ENCODE peak calls at places on chromosome 20, in nine cellular contexts. One of them, this sample, is unnamed.

GRCh38 chr20:1169224-1169623 is 15.6 kb downstream of the TMEM74B start:
- DNase-seq in Caki2: no peak
- DNase-seq in T-helper 2 cell: no peak
- DNase-seq in progenitor cell of endocrine pancreas: no peak
- DNase-seq in pancreas: no peak
- DNase-seq in GM03348: no peak
- DNase-seq in HFF-Myc: no peak
- DNase-seq in NCI-H345: no peak
- DNase-seq in CD8-positive, alpha-beta memory T cell: no peak
- DNase-seq in this sample: no peak

GRCh38 chr20:10568032-10568431 is 105.8 kb downstream of the JAG1 start:
- DNase-seq in CD8-positive, alpha-beta memory T cell: no peak
- DNase-seq in NCI-H345: peak; percentile 17
- DNase-seq in GM03348: no peak
- DNase-seq in Caki2: peak; percentile 69
- DNase-seq in pancreas: no peak
- DNase-seq in HFF-Myc: no peak
- DNase-seq in T-helper 2 cell: peak; percentile 80
- DNase-seq in progenitor cell of endocrine pancreas: no peak
- DNase-seq in this sample: no peak

GRCh38 chr20:45290677-45291355 is 15.8 kb upstream of the RBPJL start:
- DNase-seq in HFF-Myc: no peak
- DNase-seq in GM03348: peak; percentile 91
- DNase-seq in T-helper 2 cell: peak; percentile 61
- DNase-seq in progenitor cell of endocrine pancreas: peak; percentile 70
- DNase-seq in Caki2: peak; percentile 79
- DNase-seq in CD8-positive, alpha-beta memory T cell: peak; percentile 39
- DNase-seq in NCI-H345: peak; percentile 78
- DNase-seq in pancreas: peak; percentile 89
- DNase-seq in this sample: peak; percentile 82

GRCh38 chr20:54144847-54145246 is 28.9 kb downstream of the CYP24A1 start:
- DNase-seq in HFF-Myc: no peak
- DNase-seq in pancreas: no peak
- DNase-seq in Caki2: no peak
- DNase-seq in progenitor cell of endocrine pancreas: no peak
- DNase-seq in NCI-H345: no peak
- DNase-seq in GM03348: no peak
- DNase-seq in T-helper 2 cell: no peak
- DNase-seq in CD8-positive, alpha-beta memory T cell: no peak
- DNase-seq in this sample: no peak

GRCh38 chr20:62258499-62259293 is 20.4 kb downstream of the OSBPL2 start:
- DNase-seq in GM03348: peak; percentile 91
- DNase-seq in HFF-Myc: no peak
- DNase-seq in Caki2: no peak
- DNase-seq in CD8-positive, alpha-beta memory T cell: no peak
- DNase-seq in pancreas: no peak
- DNase-seq in progenitor cell of endocrine pancreas: no peak
- DNase-seq in T-helper 2 cell: no peak
- DNase-seq in NCI-H345: no peak
- DNase-seq in this sample: no peak

GRCh38 chr20:9442858-9443257 is 71.5 kb upstream of the LAMP5 start:
- DNase-seq in T-helper 2 cell: peak; percentile 42
- DNase-seq in pancreas: no peak
- DNase-seq in Caki2: no peak
- DNase-seq in progenitor cell of endocrine pancreas: no peak
- DNase-seq in CD8-positive, alpha-beta memory T cell: no peak
- DNase-seq in HFF-Myc: no peak
- DNase-seq in NCI-H345: no peak
- DNase-seq in GM03348: no peak
- DNase-seq in this sample: no peak

GRCh38 chr20:15638781-15639180 is 934.5 kb downstream of the KIF16B start:
- DNase-seq in GM03348: no peak
- DNase-seq in HFF-Myc: no peak
- DNase-seq in Caki2: no peak
- DNase-seq in CD8-positive, alpha-beta memory T cell: no peak
- DNase-seq in progenitor cell of endocrine pancreas: no peak
- DNase-seq in NCI-H345: no peak
- DNase-seq in T-helper 2 cell: no peak
- DNase-seq in pancreas: no peak
- DNase-seq in this sample: no peak

GRCh38 chr20:13336308-13337089 is 115.4 kb downstream of the ISM1 start:
- DNase-seq in CD8-positive, alpha-beta memory T cell: no peak
- DNase-seq in Caki2: peak; percentile 97
- DNase-seq in GM03348: no peak
- DNase-seq in pancreas: no peak
- DNase-seq in HFF-Myc: no peak
- DNase-seq in NCI-H345: no peak
- DNase-seq in progenitor cell of endocrine pancreas: no peak
- DNase-seq in T-helper 2 cell: no peak
- DNase-seq in this sample: no peak

GRCh38 chr20:64000906-64001305 is 20.0 kb downstream of the PRPF6 start:
- DNase-seq in GM03348: no peak
- DNase-seq in T-helper 2 cell: no peak
- DNase-seq in HFF-Myc: no peak
- DNase-seq in Caki2: no peak
- DNase-seq in NCI-H345: no peak
- DNase-seq in pancreas: no peak
- DNase-seq in CD8-positive, alpha-beta memory T cell: no peak
- DNase-seq in progenitor cell of endocrine pancreas: no peak
- DNase-seq in this sample: no peak

GRCh38 chr20:35626386-35627001 is 10.9 kb downstream of the SPAG4 start:
- DNase-seq in CD8-positive, alpha-beta memory T cell: no peak
- DNase-seq in pancreas: no peak
- DNase-seq in progenitor cell of endocrine pancreas: no peak
- DNase-seq in GM03348: no peak
- DNase-seq in NCI-H345: no peak
- DNase-seq in HFF-Myc: no peak
- DNase-seq in T-helper 2 cell: no peak
- DNase-seq in Caki2: no peak
- DNase-seq in this sample: no peak

GRCh38 chr20:36585410-36586125 is 12.2 kb downstream of the TGIF2 start:
- DNase-seq in HFF-Myc: no peak
- DNase-seq in Caki2: peak; percentile 58
- DNase-seq in T-helper 2 cell: no peak
- DNase-seq in NCI-H345: peak; percentile 95
- DNase-seq in pancreas: no peak
- DNase-seq in CD8-positive, alpha-beta memory T cell: no peak
- DNase-seq in progenitor cell of endocrine pancreas: no peak
- DNase-seq in GM03348: peak; percentile 44
- DNase-seq in this sample: no peak

GRCh38 chr20:25279403-25279802 is 31.5 kb downstream of the PYGB start:
- DNase-seq in HFF-Myc: no peak
- DNase-seq in NCI-H345: no peak
- DNase-seq in pancreas: peak; percentile 6
- DNase-seq in Caki2: no peak
- DNase-seq in progenitor cell of endocrine pancreas: no peak
- DNase-seq in GM03348: no peak
- DNase-seq in T-helper 2 cell: no peak
- DNase-seq in CD8-positive, alpha-beta memory T cell: no peak
- DNase-seq in this sample: no peak

GRCh38 chr20:16709017-16709416 is 20.8 kb upstream of the SNRPB2 start:
- DNase-seq in pancreas: no peak
- DNase-seq in NCI-H345: no peak
- DNase-seq in GM03348: no peak
- DNase-seq in T-helper 2 cell: peak; percentile 89
- DNase-seq in HFF-Myc: no peak
- DNase-seq in progenitor cell of endocrine pancreas: no peak
- DNase-seq in Caki2: no peak
- DNase-seq in CD8-positive, alpha-beta memory T cell: peak; percentile 48
- DNase-seq in this sample: no peak

GRCh38 chr20:62953839-62954703 is 1.6 kb downstream of the SLC17A9 start:
- DNase-seq in T-helper 2 cell: peak; percentile 82
- DNase-seq in HFF-Myc: peak; percentile 19
- DNase-seq in Caki2: no peak
- DNase-seq in GM03348: peak; percentile 91
- DNase-seq in CD8-positive, alpha-beta memory T cell: peak; percentile 85
- DNase-seq in pancreas: no peak
- DNase-seq in NCI-H345: peak; percentile 85
- DNase-seq in progenitor cell of endocrine pancreas: peak; percentile 49
- DNase-seq in this sample: no peak

GRCh38 chr20:31842471-31843157 is 2.8 kb downstream of the FOXS1 start:
- DNase-seq in pancreas: no peak
- DNase-seq in HFF-Myc: no peak
- DNase-seq in NCI-H345: no peak
- DNase-seq in Caki2: no peak
- DNase-seq in GM03348: peak; percentile 82
- DNase-seq in T-helper 2 cell: no peak
- DNase-seq in progenitor cell of endocrine pancreas: no peak
- DNase-seq in CD8-positive, alpha-beta memory T cell: no peak
- DNase-seq in this sample: no peak

GRCh38 chr20:62045529-62046277 is 20.0 kb downstream of the TAF4 start:
- DNase-seq in GM03348: no peak
- DNase-seq in progenitor cell of endocrine pancreas: no peak
- DNase-seq in HFF-Myc: no peak
- DNase-seq in T-helper 2 cell: no peak
- DNase-seq in pancreas: no peak
- DNase-seq in CD8-positive, alpha-beta memory T cell: no peak
- DNase-seq in Caki2: no peak
- DNase-seq in NCI-H345: no peak
- DNase-seq in this sample: no peak

GRCh38 chr20:12171927-12172581 is 254.4 kb downstream of the BTBD3 start:
- DNase-seq in HFF-Myc: no peak
- DNase-seq in pancreas: no peak
- DNase-seq in Caki2: peak; percentile 30
- DNase-seq in T-helper 2 cell: no peak
- DNase-seq in NCI-H345: peak; percentile 87
- DNase-seq in GM03348: peak; percentile 61
- DNase-seq in CD8-positive, alpha-beta memory T cell: no peak
- DNase-seq in progenitor cell of endocrine pancreas: no peak
- DNase-seq in this sample: no peak

GRCh38 chr20:31948008-31948407 is 3.8 kb downstream of the PDRG1 start:
- DNase-seq in pancreas: no peak
- DNase-seq in NCI-H345: no peak
- DNase-seq in T-helper 2 cell: peak; percentile 16
- DNase-seq in progenitor cell of endocrine pancreas: no peak
- DNase-seq in HFF-Myc: no peak
- DNase-seq in CD8-positive, alpha-beta memory T cell: no peak
- DNase-seq in Caki2: no peak
- DNase-seq in GM03348: no peak
- DNase-seq in this sample: no peak

GRCh38 chr20:46709055-46709458 is 392 bp upstream of the SLC2A10 start:
- DNase-seq in GM03348: no peak
- DNase-seq in NCI-H345: no peak
- DNase-seq in T-helper 2 cell: no peak
- DNase-seq in progenitor cell of endocrine pancreas: no peak
- DNase-seq in pancreas: no peak
- DNase-seq in Caki2: no peak
- DNase-seq in CD8-positive, alpha-beta memory T cell: no peak
- DNase-seq in HFF-Myc: no peak
- DNase-seq in this sample: no peak

GRCh38 chr20:58716476-58717277 is 24.1 kb downstream of the NPEPL1 start:
- DNase-seq in T-helper 2 cell: no peak
- DNase-seq in HFF-Myc: no peak
- DNase-seq in Caki2: peak; percentile 40
- DNase-seq in NCI-H345: no peak
- DNase-seq in CD8-positive, alpha-beta memory T cell: no peak
- DNase-seq in progenitor cell of endocrine pancreas: no peak
- DNase-seq in GM03348: peak; percentile 10
- DNase-seq in pancreas: peak; percentile 13
- DNase-seq in this sample: peak; percentile 14

GRCh38 chr20:51639206-51639832 is 96.8 kb upstream of the NFATC2 start:
- DNase-seq in pancreas: peak; percentile 66
- DNase-seq in NCI-H345: peak; percentile 42
- DNase-seq in HFF-Myc: no peak
- DNase-seq in CD8-positive, alpha-beta memory T cell: no peak
- DNase-seq in progenitor cell of endocrine pancreas: peak; percentile 69
- DNase-seq in T-helper 2 cell: peak; percentile 38
- DNase-seq in Caki2: peak; percentile 60
- DNase-seq in GM03348: peak; percentile 69
- DNase-seq in this sample: peak; percentile 63

GRCh38 chr20:22921595-22922421 is 113.3 kb upstream of the SSTR4 start:
- DNase-seq in progenitor cell of endocrine pancreas: no peak
- DNase-seq in HFF-Myc: peak; percentile 3
- DNase-seq in T-helper 2 cell: no peak
- DNase-seq in Caki2: peak; percentile 38
- DNase-seq in GM03348: peak; percentile 36
- DNase-seq in pancreas: no peak
- DNase-seq in NCI-H345: no peak
- DNase-seq in CD8-positive, alpha-beta memory T cell: no peak
- DNase-seq in this sample: no peak